ENCODE peak calls at places on chromosomes 2 and 18, in eight cellular contexts. F, R, V, M, O, H, T and N are unnamed samples.

GRCh38 chr2:105143467-105144127 is 97.9 kb upstream of the GPR45 start:
- DNase-seq in F (peak), R (no peak), V (no peak), M (peak), O (no peak), H (no peak), T (no peak), N (peak)

GRCh38 chr2:25252291-25253152 is 84.1 kb upstream of the POMC start:
- DNase-seq in F (peak), R (no peak), V (peak), M (peak), O (no peak), H (no peak), T (peak), N (peak)

GRCh38 chr2:62857139-62857931 is 151.8 kb downstream of the EHBP1 start:
- DNase-seq in F (no peak), R (no peak), V (no peak), M (no peak), O (no peak), H (no peak), T (no peak), N (no peak)

GRCh38 chr2:68643011-68643873 is at the start of gene PROKR1:
- DNase-seq in F (peak), R (no peak), V (no peak), M (peak), O (no peak), H (no peak), T (no peak), N (peak)

GRCh38 chr2:207437136-207437856 is 92.5 kb upstream of the CREB1 start:
- DNase-seq in F (no peak), R (no peak), V (no peak), M (no peak), O (no peak), H (no peak), T (peak), N (no peak)

GRCh38 chr18:31486165-31486564 is 11.8 kb upstream of the DSG2 start:
- DNase-seq in F (no peak), R (no peak), V (no peak), M (no peak), O (no peak), H (no peak), T (no peak), N (no peak)

GRCh38 chr2:98376996-98377395 is 30.7 kb downstream of the CNGA3 start:
- DNase-seq in F (no peak), R (no peak), V (no peak), M (no peak), O (no peak), H (no peak), T (no peak), N (no peak)

GRCh38 chr2:230924092-230924469 is 961 bp downstream of the GPR55 start:
- DNase-seq in F (peak), R (no peak), V (no peak), M (no peak), O (no peak), H (no peak), T (no peak), N (no peak)

GRCh38 chr2:71576541-71576940 is 123.2 kb downstream of the DYSF start:
- DNase-seq in F (no peak), R (no peak), V (no peak), M (no peak), O (no peak), H (no peak), T (no peak), N (no peak)

GRCh38 chr18:67363694-67364093 is 152.8 kb downstream of the DSEL start:
- DNase-seq in F (no peak), R (no peak), V (no peak), M (no peak), O (no peak), H (no peak), T (no peak), N (no peak)

GRCh38 chr2:7037340-7038333 is 120.4 kb downstream of the RNF144A start:
- DNase-seq in F (peak), R (no peak), V (peak), M (peak), O (peak), H (peak), T (no peak), N (peak)

GRCh38 chr2:6392354-6392753 is 473.4 kb downstream of the CMPK2 start:
- DNase-seq in F (no peak), R (no peak), V (no peak), M (no peak), O (no peak), H (no peak), T (no peak), N (no peak)

GRCh38 chr2:42788478-42788793 is 3.9 kb downstream of the HAAO start:
- DNase-seq in F (peak), R (no peak), V (no peak), M (no peak), O (no peak), H (no peak), T (no peak), N (no peak)

GRCh38 chr2:14324308-14324707 is 308.2 kb upstream of the LRATD1 start:
- DNase-seq in F (no peak), R (no peak), V (no peak), M (no peak), O (no peak), H (no peak), T (no peak), N (no peak)

GRCh38 chr2:38723173-38723572 is 28.0 kb downstream of the SRSF7 start:
- DNase-seq in F (no peak), R (no peak), V (no peak), M (no peak), O (no peak), H (no peak), T (no peak), N (peak)

GRCh38 chr18:58080516-58080915 is 36.5 kb downstream of the NEDD4L start:
- DNase-seq in F (no peak), R (no peak), V (no peak), M (no peak), O (no peak), H (no peak), T (no peak), N (no peak)

GRCh38 chr2:176534798-176535479 is 265.7 kb downstream of the MTX2 start:
- DNase-seq in F (no peak), R (no peak), V (no peak), M (no peak), O (no peak), H (no peak), T (no peak), N (no peak)

GRCh38 chr2:23209059-23209458 is 175.9 kb upstream of the KLHL29 start:
- DNase-seq in F (no peak), R (peak), V (no peak), M (no peak), O (no peak), H (no peak), T (no peak), N (no peak)

GRCh38 chr2:149080964-149081363 is 42.5 kb downstream of the LYPD6B start:
- DNase-seq in F (no peak), R (no peak), V (no peak), M (no peak), O (no peak), H (no peak), T (no peak), N (no peak)

GRCh38 chr2:129849559-129850160 is 129.8 kb upstream of the RAB6C start:
- DNase-seq in F (no peak), R (no peak), V (no peak), M (no peak), O (peak), H (peak), T (peak), N (peak)

GRCh38 chr18:74489631-74490030 is 6.5 kb upstream of the CNDP2 start:
- DNase-seq in F (no peak), R (no peak), V (no peak), M (no peak), O (no peak), H (no peak), T (no peak), N (no peak)

DNA sequence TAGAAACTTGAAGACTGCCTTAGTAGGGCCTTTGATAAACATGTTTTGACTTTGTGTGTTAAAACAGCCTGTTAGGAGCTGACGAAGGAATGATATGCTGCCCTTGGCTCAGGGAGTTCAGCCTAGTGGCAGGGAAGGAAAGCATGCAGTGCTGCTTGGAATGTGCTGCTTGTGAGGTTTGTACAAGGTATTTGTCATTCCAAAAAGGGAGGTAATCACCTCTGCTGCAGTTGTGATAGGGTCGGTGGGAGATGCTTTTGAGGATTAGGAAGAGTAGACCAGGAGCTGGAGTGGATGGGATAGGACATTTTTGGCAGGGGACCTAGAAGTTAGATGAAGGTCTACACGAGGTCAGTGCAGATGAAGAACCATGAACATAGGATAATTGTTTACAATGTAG is 22.1 kb downstream of the PHLPP1 start:
- DNase-seq in F (no peak), R (no peak), V (no peak), M (no peak), O (no peak), H (no peak), T (no peak), N (no peak)
- TF ChIP-seq CTCF in F (no peak), R (no peak), V (no peak), M (no peak), O (no peak), H (no peak), T (no peak), N (no peak)

GRCh38 chr18:61582205-61582710 is 249.0 kb downstream of the CDH20 start:
- DNase-seq in F (no peak), R (peak), V (no peak), M (peak), O (no peak), H (no peak), T (no peak), N (no peak)
- TF ChIP-seq CTCF in F (no peak), R (peak), V (peak), M (peak), O (no peak), H (no peak), T (no peak), N (no peak)

DNA sequence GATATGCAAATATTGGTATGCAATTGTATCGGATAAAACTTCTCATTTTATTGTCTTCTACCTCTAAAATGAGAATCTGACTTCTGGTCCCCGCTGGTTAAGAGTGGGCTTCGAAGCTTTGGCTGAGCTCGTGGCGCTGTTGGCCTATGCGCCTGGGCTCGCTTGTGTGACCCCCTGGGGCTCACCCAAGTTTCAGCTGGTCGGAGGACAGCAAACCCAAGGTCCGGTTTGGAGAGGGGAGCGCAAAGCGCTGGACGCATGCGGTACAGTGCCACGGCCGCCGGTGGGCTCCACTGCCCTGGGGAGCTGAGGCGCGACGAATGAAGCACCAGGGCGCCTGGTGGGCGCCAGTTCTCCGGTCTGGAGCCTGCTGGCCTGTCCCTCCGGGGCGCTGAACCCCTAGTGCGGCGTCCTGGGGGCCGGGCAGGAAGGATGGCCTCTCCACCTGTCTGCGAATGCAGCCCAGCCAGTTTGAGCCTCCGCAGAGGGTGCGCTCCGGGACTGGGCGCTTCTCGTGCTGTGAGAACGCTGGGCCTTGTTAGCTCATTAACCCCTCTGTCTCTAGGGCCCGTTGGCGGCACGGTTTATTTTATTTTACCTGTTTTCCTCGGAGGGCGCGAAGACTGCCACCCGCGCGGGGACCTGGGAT is 10.3 kb downstream of the MEIS1 start:
- DNase-seq in F (peak), R (no peak), V (no peak), M (no peak), O (no peak), H (no peak), T (no peak), N (no peak)
- TF ChIP-seq CTCF in F (no peak), R (no peak), V (no peak), M (no peak), O (no peak), H (no peak), T (no peak), N (no peak)

GRCh38 chr18:77063256-77063655 is 69.3 kb downstream of the MBP start:
- DNase-seq in F (no peak), R (no peak), V (peak), M (peak), O (no peak), H (no peak), T (no peak), N (peak)

GRCh38 chr18:77062518-77063003 is 70.0 kb downstream of the MBP start:
- DNase-seq in F (no peak), R (no peak), V (peak), M (no peak), O (no peak), H (no peak), T (peak), N (no peak)

GRCh38 chr18:77061291-77061945 is 71.2 kb downstream of the MBP start:
- DNase-seq in F (no peak), R (no peak), V (no peak), M (no peak), O (no peak), H (no peak), T (no peak), N (no peak)

GRCh38 chr18:77059294-77059916 is 73.2 kb downstream of the MBP start:
- DNase-seq in F (no peak), R (no peak), V (no peak), M (no peak), O (no peak), H (peak), T (no peak), N (no peak)

DNA sequence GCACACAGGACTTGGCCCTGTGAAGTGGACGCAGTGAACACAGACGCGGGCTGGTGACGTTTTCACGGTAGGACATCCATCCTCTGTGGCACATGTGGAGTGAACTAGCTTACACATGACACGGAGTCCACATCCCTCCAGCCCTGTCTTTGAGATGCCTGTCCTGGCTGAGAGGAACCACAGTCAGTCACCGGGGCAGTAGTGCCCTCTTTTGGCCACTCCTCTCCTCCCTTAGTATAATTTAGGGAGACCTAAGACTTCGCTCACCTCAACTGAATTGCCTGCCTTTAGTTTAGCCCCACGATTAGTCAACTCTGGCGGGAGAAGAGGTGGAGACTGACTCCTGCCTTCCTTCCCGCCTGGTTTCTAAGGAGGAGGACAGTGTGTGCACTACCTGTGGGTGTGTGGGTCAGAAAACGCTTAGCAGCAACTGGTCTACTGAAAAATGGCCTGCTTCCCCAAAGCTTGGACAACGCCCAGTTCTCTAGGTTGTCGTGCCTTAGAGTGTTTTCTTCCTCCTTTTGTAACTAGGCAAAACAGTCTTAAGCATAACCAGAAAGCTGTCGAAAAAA is 70.6 kb downstream of the MBP start:
- DNase-seq in F (no peak), R (no peak), V (no peak), M (no peak), O (no peak), H (no peak), T (no peak), N (no peak)
- TF ChIP-seq CTCF in F (no peak), R (no peak), V (no peak), M (no peak), O (no peak), H (no peak), T (no peak), N (peak)

GRCh38 chr2:133884739-133885381 is 316.6 kb upstream of the NCKAP5 start:
- DNase-seq in F (no peak), R (no peak), V (no peak), M (no peak), O (no peak), H (no peak), T (no peak), N (peak)
- TF ChIP-seq CTCF in F (no peak), R (no peak), V (no peak), M (no peak), O (peak), H (peak), T (peak), N (peak)

DNA sequence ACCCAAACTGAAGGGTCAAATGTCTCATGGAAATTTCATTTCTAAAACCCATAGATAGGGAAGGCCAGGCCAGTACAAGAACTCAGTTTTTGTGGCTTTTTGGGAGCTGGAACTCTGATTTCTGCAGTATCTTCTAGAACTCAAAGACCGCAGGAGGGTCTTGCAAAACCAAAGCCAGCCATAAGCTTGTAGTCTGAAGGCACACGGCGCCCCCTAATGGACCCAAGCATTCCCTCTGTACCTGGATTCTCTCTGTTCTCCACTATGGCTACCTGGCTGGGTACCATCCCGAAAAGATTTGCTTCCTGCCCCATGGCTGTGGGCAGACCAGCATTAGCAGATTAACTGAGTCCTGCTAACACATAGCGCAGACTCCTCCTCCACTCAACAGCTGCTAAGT is 229.0 kb upstream of the SLC14A2 start:
- DNase-seq in F (peak), R (no peak), V (no peak), M (peak), O (no peak), H (no peak), T (no peak), N (peak)
- TF ChIP-seq CTCF in F (no peak), R (no peak), V (no peak), M (no peak), O (peak), H (no peak), T (peak), N (peak)

DNA sequence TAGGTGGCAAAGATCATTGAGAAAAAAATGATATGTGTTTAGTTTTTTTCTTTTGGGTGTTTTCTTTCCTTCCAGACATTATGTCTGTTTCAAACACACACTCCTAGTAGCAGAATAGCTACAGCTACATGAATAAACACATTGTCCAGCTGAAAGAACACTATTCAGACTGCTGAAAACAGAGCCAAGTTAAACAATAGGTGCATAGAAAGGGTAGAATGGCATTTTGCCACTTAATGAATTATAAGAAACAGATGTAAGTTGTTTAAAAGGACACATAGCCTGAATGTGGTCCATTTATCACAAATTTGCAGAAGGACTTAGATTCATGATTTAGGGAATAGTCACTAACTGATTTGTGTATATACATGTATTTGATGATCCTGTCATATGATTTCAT is 20.1 kb downstream of the CTLA4 start:
- DNase-seq in F (no peak), R (no peak), V (no peak), M (no peak), O (no peak), H (no peak), T (peak), N (no peak)
- TF ChIP-seq CTCF in F (no peak), R (no peak), V (no peak), M (no peak), O (no peak), H (no peak), T (no peak), N (no peak)

GRCh38 chr18:68660355-68661183 is 54.3 kb downstream of the TMX3 start:
- DNase-seq in F (no peak), R (no peak), V (no peak), M (no peak), O (peak), H (peak), T (peak), N (peak)
- TF ChIP-seq CTCF in F (no peak), R (peak), V (peak), M (peak), O (peak), H (peak), T (peak), N (peak)